ENCODE peak calls at places on chromosomes 4 and X, in ten cellular contexts. T is upper lobe of left lung; D is pancreas; Z is heart right ventricle; J is activated T-cell treated with anti-CD3 and anti-CD28 coated beads, Interleukin-2, amount 50 U/mL, for 4 hours; S is central memory CD8-positive, alpha-beta T cell; G is sciatic nerve; O is activated T-helper 17 cell treated with anti-CD3 and anti-CD28 coated beads, Interleukin-2, amount 50 U/mL, for 72 hours; H is GM23338; U is lung. R is an unnamed sample.

GRCh38 chr4:173478136-173478860 is 51.7 kb downstream of the HAND2 start:
- ATAC-seq in T (no peak), D (no peak), Z (no peak), J (no peak), S (no peak), G (peak), O (no peak), H (no peak), U (no peak), R (no peak)

GRCh38 chr4:36256398-36256828 is 12.1 kb upstream of the ARAP2 start:
- ATAC-seq in T (no peak), D (no peak), Z (peak), J (peak), S (no peak), G (peak), O (peak), H (no peak), U (no peak), R (peak)

GRCh38 chr4:143514432-143514831 is 930 bp downstream of the SMARCA5 start:
- ATAC-seq in T (peak), D (peak), Z (peak), J (no peak), S (no peak), G (peak), O (no peak), H (peak), U (no peak), R (no peak)

GRCh38 chr4:74402692-74403460 is 37.9 kb downstream of the EREG start:
- ATAC-seq in T (no peak), D (no peak), Z (no peak), J (no peak), S (no peak), G (no peak), O (no peak), H (no peak), U (no peak), R (peak)

GRCh38 chrX:150573702-150574101 is 5.3 kb downstream of the MTM1 start:
- ATAC-seq in T (no peak), D (no peak), Z (no peak), J (peak), S (no peak), G (no peak), O (peak), H (no peak), U (no peak), R (peak)

GRCh38 chr4:11138964-11139363 is 289.7 kb downstream of the HS3ST1 start:
- ATAC-seq in T (no peak), D (no peak), Z (no peak), J (no peak), S (no peak), G (no peak), O (no peak), H (no peak), U (no peak), R (peak)

GRCh38 chr4:76200771-76201224 is 12.8 kb downstream of the SCARB2 start:
- ATAC-seq in T (peak), D (peak), Z (no peak), J (peak), S (no peak), G (no peak), O (peak), H (no peak), U (peak), R (no peak)

GRCh38 chr4:24914460-24914859 is 1.6 kb upstream of the CCDC149 start:
- ATAC-seq in T (no peak), D (no peak), Z (no peak), J (no peak), S (no peak), G (no peak), O (no peak), H (no peak), U (no peak), R (no peak)

GRCh38 chrX:70455366-70456202 is 10.9 kb downstream of the DLG3 start:
- ATAC-seq in T (no peak), D (peak), Z (no peak), J (no peak), S (no peak), G (peak), O (peak), H (peak), U (no peak), R (no peak)

GRCh38 chrX:107206697-107207065 is 270 bp downstream of the DNAAF6 start:
- ATAC-seq in T (no peak), D (no peak), Z (no peak), J (no peak), S (no peak), G (no peak), O (no peak), H (no peak), U (no peak), R (no peak)

GRCh38 chr4:143337600-143338287 is 1.1 kb downstream of the GAB1 start:
- ATAC-seq in T (no peak), D (peak), Z (peak), J (no peak), S (no peak), G (peak), O (no peak), H (peak), U (no peak), R (no peak)

GRCh38 chr4:95248713-95249401 is 299.9 kb downstream of the UNC5C start:
- ATAC-seq in T (no peak), D (no peak), Z (no peak), J (peak), S (no peak), G (no peak), O (peak), H (no peak), U (no peak), R (no peak)

GRCh38 chr4:138984647-138985046 is 30.9 kb upstream of the NOCT start:
- ATAC-seq in T (no peak), D (no peak), Z (no peak), J (no peak), S (no peak), G (no peak), O (no peak), H (no peak), U (no peak), R (no peak)

GRCh38 chr4:7737268-7737645 is 202.4 kb downstream of the AFAP1 start:
- ATAC-seq in T (no peak), D (no peak), Z (no peak), J (no peak), S (no peak), G (no peak), O (no peak), H (no peak), U (no peak), R (no peak)

GRCh38 chrX:125203737-125204578 is 115.7 kb upstream of the TEX13C start:
- ATAC-seq in T (peak), D (peak), Z (peak), J (peak), S (peak), G (peak), O (peak), H (peak), U (no peak), R (no peak)

GRCh38 chr4:6987566-6987920 is 55.6 kb upstream of the TADA2B start:
- ATAC-seq in T (no peak), D (peak), Z (peak), J (no peak), S (peak), G (peak), O (no peak), H (peak), U (no peak), R (no peak)

GRCh38 chrX:18534949-18535348 is 109.5 kb downstream of the CDKL5 start:
- ATAC-seq in T (no peak), D (no peak), Z (no peak), J (no peak), S (no peak), G (no peak), O (no peak), H (no peak), U (no peak), R (no peak)

GRCh38 chr4:30916337-30917274 is 196.4 kb downstream of the PCDH7 start:
- ATAC-seq in T (no peak), D (no peak), Z (no peak), J (no peak), S (no peak), G (no peak), O (no peak), H (no peak), U (no peak), R (no peak)

GRCh38 chrX:71579136-71579989 is 1.1 kb downstream of the GCNA start:
- ATAC-seq in T (peak), D (peak), Z (no peak), J (peak), S (no peak), G (no peak), O (no peak), H (peak), U (no peak), R (no peak)

GRCh38 chr4:121243476-121243875 is 79.4 kb upstream of the TNIP3 start:
- ATAC-seq in T (no peak), D (no peak), Z (no peak), J (peak), S (peak), G (no peak), O (peak), H (no peak), U (no peak), R (no peak)

GRCh38 chr4:94961420-94961819 is 203.7 kb downstream of the BMPR1B start:
- ATAC-seq in T (no peak), D (no peak), Z (no peak), J (no peak), S (no peak), G (no peak), O (no peak), H (no peak), U (no peak), R (no peak)

GRCh38 chr4:185738038-185738552 is 73.9 kb downstream of the SORBS2 start:
- ATAC-seq in T (no peak), D (no peak), Z (no peak), J (no peak), S (no peak), G (peak), O (no peak), H (no peak), U (peak), R (no peak)

GRCh38 chrX:22059800-22060199 is 27.7 kb downstream of the PHEX start:
- ATAC-seq in T (no peak), D (no peak), Z (no peak), J (no peak), S (no peak), G (no peak), O (no peak), H (no peak), U (no peak), R (no peak)

GRCh38 chrX:131802836-131803626 is 220.1 kb upstream of the STK26 start:
- ATAC-seq in T (peak), D (peak), Z (peak), J (peak), S (no peak), G (peak), O (peak), H (peak), U (peak), R (peak)

GRCh38 chr4:174604198-174604597 is 81.9 kb upstream of the HPGD start:
- ATAC-seq in T (peak), D (peak), Z (no peak), J (no peak), S (no peak), G (no peak), O (no peak), H (no peak), U (peak), R (no peak)

GRCh38 chr4:151409470-151410313 is 716 bp downstream of the FHIP1A start:
- ATAC-seq in T (peak), D (peak), Z (no peak), J (no peak), S (no peak), G (peak), O (no peak), H (peak), U (peak), R (no peak)

GRCh38 chr4:146643812-146644401 is 5.2 kb downstream of the POU4F2 start:
- ATAC-seq in T (no peak), D (no peak), Z (no peak), J (no peak), S (no peak), G (no peak), O (no peak), H (no peak), U (no peak), R (no peak)

GRCh38 chr4:53365121-53365485 is 758 bp downstream of the SCFD2 start:
- ATAC-seq in T (peak), D (peak), Z (no peak), J (peak), S (peak), G (peak), O (no peak), H (peak), U (no peak), R (peak)

GRCh38 chr4:170259631-170260153 is 169.9 kb upstream of the AADAT start:
- ATAC-seq in T (peak), D (peak), Z (peak), J (no peak), S (no peak), G (peak), O (peak), H (peak), U (peak), R (peak)

R was measured in stimulated activated memory B cell treated with anti-CD40 and anti-IgM and Interleukin-4, amounts not matched to agents 10 μg/mL and 1 μg/mL and 100 μg/mL, for 72 hours.